ENCODE peak calls at places on chromosome 10, in five cellular contexts. One of them, this sample, is unnamed.

GRCh38 chr10:90939125-90939524 is 18.2 kb upstream of the ANKRD1 start:
- DNase-seq in GM06990: no peak
- DNase-seq in dorsolateral prefrontal cortex: no peak
- DNase-seq in ascending aorta: no peak
- DNase-seq in fibroblast of mammary gland: no peak
- DNase-seq in this sample: no peak

GRCh38 chr10:132320776-132321469 is 11.1 kb upstream of the LRRC27 start:
- DNase-seq in dorsolateral prefrontal cortex: no peak
- DNase-seq in fibroblast of mammary gland: no peak
- DNase-seq in ascending aorta: no peak
- DNase-seq in GM06990: no peak
- DNase-seq in this sample: no peak

GRCh38 chr10:73416571-73416970 is 2.7 kb upstream of the ANXA7 start:
- DNase-seq in GM06990: no peak
- DNase-seq in dorsolateral prefrontal cortex: no peak
- DNase-seq in fibroblast of mammary gland: no peak
- DNase-seq in ascending aorta: no peak
- DNase-seq in this sample: no peak

GRCh38 chr10:119755446-119755845 is 29.6 kb downstream of the INPP5F start:
- DNase-seq in ascending aorta: no peak
- DNase-seq in fibroblast of mammary gland: no peak
- DNase-seq in GM06990: no peak
- DNase-seq in dorsolateral prefrontal cortex: no peak
- DNase-seq in this sample: no peak

GRCh38 chr10:113056468-113057021 is 106.5 kb downstream of the TCF7L2 start:
- DNase-seq in fibroblast of mammary gland: peak
- DNase-seq in dorsolateral prefrontal cortex: no peak
- DNase-seq in ascending aorta: no peak
- DNase-seq in GM06990: no peak
- DNase-seq in this sample: no peak

GRCh38 chr10:127919418-127920191 is 12.7 kb downstream of the PTPRE start:
- DNase-seq in fibroblast of mammary gland: peak
- DNase-seq in dorsolateral prefrontal cortex: no peak
- DNase-seq in GM06990: no peak
- DNase-seq in ascending aorta: peak
- DNase-seq in this sample: no peak

GRCh38 chr10:46040004-46040403 is 6.1 kb downstream of the MSMB start:
- DNase-seq in ascending aorta: no peak
- DNase-seq in fibroblast of mammary gland: no peak
- DNase-seq in GM06990: no peak
- DNase-seq in dorsolateral prefrontal cortex: no peak
- DNase-seq in this sample: no peak

GRCh38 chr10:64733980-64734379 is 1212.8 kb downstream of the REEP3 start:
- DNase-seq in GM06990: no peak
- DNase-seq in fibroblast of mammary gland: no peak
- DNase-seq in ascending aorta: no peak
- DNase-seq in dorsolateral prefrontal cortex: no peak
- DNase-seq in this sample: no peak

GRCh38 chr10:35640474-35640873 is 1.6 kb downstream of the FZD8 start:
- DNase-seq in fibroblast of mammary gland: peak
- DNase-seq in GM06990: peak
- DNase-seq in dorsolateral prefrontal cortex: peak
- DNase-seq in ascending aorta: peak
- DNase-seq in this sample: peak

GRCh38 chr10:9510626-9511025 is 1456.1 kb downstream of the GATA3 start:
- DNase-seq in ascending aorta: no peak
- DNase-seq in fibroblast of mammary gland: no peak
- DNase-seq in GM06990: no peak
- DNase-seq in dorsolateral prefrontal cortex: no peak
- DNase-seq in this sample: no peak

DNA sequence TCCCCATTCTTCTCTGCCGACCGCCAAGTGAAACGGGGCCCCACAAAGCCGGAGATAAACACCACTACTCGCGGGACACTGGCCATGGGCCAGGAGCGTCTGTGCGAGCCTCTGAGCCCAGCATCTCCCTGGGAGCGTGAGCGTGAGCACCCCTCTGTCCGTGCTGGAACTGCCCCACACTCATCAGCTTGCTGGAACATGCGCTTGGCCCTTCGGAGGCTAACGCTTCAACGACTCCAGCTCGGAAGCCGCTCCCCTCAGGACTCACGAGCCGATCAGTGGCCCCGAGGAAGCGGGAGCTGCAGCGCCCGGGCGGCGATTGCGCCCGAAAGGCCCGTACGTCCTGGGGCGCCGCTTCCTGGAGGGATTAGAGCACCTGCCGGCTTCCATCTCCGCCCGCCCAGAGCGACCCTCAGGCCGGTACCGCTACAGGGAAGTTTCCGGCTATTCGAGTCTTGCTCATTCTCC is 1.2 kb downstream of the TLL2 start:
- DNase-seq in GM06990: peak
- DNase-seq in fibroblast of mammary gland: peak
- DNase-seq in dorsolateral prefrontal cortex: no peak
- DNase-seq in ascending aorta: no peak
- DNase-seq in this sample: no peak
- H3K4me3 ChIP-seq in GM06990: peak
- H3K4me3 ChIP-seq in fibroblast of mammary gland: peak
- H3K4me3 ChIP-seq in dorsolateral prefrontal cortex: peak
- H3K4me3 ChIP-seq in ascending aorta: peak
- H3K4me3 ChIP-seq in this sample: peak

GRCh38 chr10:48655426-48656240 is 29.0 kb upstream of the WDFY4 start:
- DNase-seq in ascending aorta: peak
- DNase-seq in dorsolateral prefrontal cortex: peak
- DNase-seq in fibroblast of mammary gland: peak
- DNase-seq in GM06990: no peak
- DNase-seq in this sample: peak
- H3K4me3 ChIP-seq in ascending aorta: peak
- H3K4me3 ChIP-seq in dorsolateral prefrontal cortex: peak
- H3K4me3 ChIP-seq in fibroblast of mammary gland: peak
- H3K4me3 ChIP-seq in GM06990: peak
- H3K4me3 ChIP-seq in this sample: peak

DNA sequence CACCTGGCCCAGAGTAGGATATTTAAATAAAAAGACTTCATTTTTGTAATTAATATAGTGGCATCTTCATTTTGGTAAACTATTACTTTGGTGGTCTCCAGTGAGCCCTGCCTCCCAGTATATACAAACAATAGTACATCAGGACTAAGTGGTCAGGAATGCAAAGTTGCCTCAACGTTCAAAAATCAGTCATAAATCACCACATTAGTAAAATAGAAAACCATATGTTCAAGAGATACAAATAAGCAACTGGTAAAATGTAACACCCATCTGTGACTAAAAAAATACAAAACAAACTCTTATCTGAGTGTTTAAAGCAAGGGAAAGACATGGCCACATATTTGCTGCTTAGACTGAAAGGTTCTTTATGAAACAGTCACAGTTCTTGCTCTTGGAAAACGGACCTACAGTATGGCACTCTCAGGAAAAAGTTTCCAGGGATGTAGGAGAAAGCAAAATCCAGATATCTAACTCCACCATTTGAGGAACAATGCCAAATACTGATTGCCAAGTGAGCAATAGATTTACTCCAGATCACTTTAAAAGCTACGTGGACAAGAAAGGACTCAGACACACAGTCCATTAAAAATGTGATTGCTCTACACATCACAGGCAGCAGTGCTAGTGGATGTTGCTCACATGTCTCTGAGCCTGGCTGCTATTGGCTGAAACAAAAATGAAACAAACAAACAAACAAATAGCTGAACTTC is 15.1 kb upstream of the RHOBTB1 start:
- DNase-seq in GM06990: no peak
- DNase-seq in ascending aorta: no peak
- DNase-seq in fibroblast of mammary gland: peak
- DNase-seq in dorsolateral prefrontal cortex: no peak
- DNase-seq in this sample: no peak
- H3K4me3 ChIP-seq in GM06990: no peak
- H3K4me3 ChIP-seq in ascending aorta: no peak
- H3K4me3 ChIP-seq in fibroblast of mammary gland: no peak
- H3K4me3 ChIP-seq in dorsolateral prefrontal cortex: no peak
- H3K4me3 ChIP-seq in this sample: no peak

GRCh38 chr10:95739046-95739445 is 16.9 kb upstream of the ENTPD1 start:
- DNase-seq in fibroblast of mammary gland: no peak
- DNase-seq in GM06990: no peak
- DNase-seq in ascending aorta: no peak
- DNase-seq in dorsolateral prefrontal cortex: no peak
- DNase-seq in this sample: no peak

GRCh38 chr10:95742529-95742884 is 13.5 kb upstream of the ENTPD1 start:
- DNase-seq in fibroblast of mammary gland: no peak
- DNase-seq in GM06990: no peak
- DNase-seq in ascending aorta: no peak
- DNase-seq in dorsolateral prefrontal cortex: no peak
- DNase-seq in this sample: no peak

GRCh38 chr10:95745487-95745886 is 10.5 kb upstream of the ENTPD1 start:
- DNase-seq in GM06990: no peak
- DNase-seq in ascending aorta: no peak
- DNase-seq in fibroblast of mammary gland: no peak
- DNase-seq in dorsolateral prefrontal cortex: no peak
- DNase-seq in this sample: no peak

GRCh38 chr10:95741807-95742528 is 14.0 kb upstream of the ENTPD1 start:
- DNase-seq in GM06990: peak
- DNase-seq in ascending aorta: no peak
- DNase-seq in fibroblast of mammary gland: peak
- DNase-seq in dorsolateral prefrontal cortex: no peak
- DNase-seq in this sample: no peak

GRCh38 chr10:95742962-95743535 is 12.9 kb upstream of the ENTPD1 start:
- DNase-seq in dorsolateral prefrontal cortex: no peak
- DNase-seq in fibroblast of mammary gland: no peak
- DNase-seq in GM06990: no peak
- DNase-seq in ascending aorta: no peak
- DNase-seq in this sample: no peak
- H3K4me3 ChIP-seq in dorsolateral prefrontal cortex: no peak
- H3K4me3 ChIP-seq in fibroblast of mammary gland: no peak
- H3K4me3 ChIP-seq in GM06990: peak
- H3K4me3 ChIP-seq in ascending aorta: no peak
- H3K4me3 ChIP-seq in this sample: no peak

GRCh38 chr10:61547297-61547696 is 94.1 kb upstream of the TMEM26 start:
- DNase-seq in GM06990: no peak
- DNase-seq in ascending aorta: no peak
- DNase-seq in dorsolateral prefrontal cortex: no peak
- DNase-seq in fibroblast of mammary gland: no peak
- DNase-seq in this sample: no peak

GRCh38 chr10:61548371-61548770 is 95.2 kb upstream of the TMEM26 start:
- DNase-seq in ascending aorta: no peak
- DNase-seq in fibroblast of mammary gland: no peak
- DNase-seq in dorsolateral prefrontal cortex: no peak
- DNase-seq in GM06990: no peak
- DNase-seq in this sample: no peak

GRCh38 chr10:61541960-61542359 is 88.8 kb upstream of the TMEM26 start:
- DNase-seq in ascending aorta: no peak
- DNase-seq in GM06990: no peak
- DNase-seq in dorsolateral prefrontal cortex: no peak
- DNase-seq in fibroblast of mammary gland: no peak
- DNase-seq in this sample: no peak

GRCh38 chr10:61543831-61544230 is 90.7 kb upstream of the TMEM26 start:
- DNase-seq in GM06990: no peak
- DNase-seq in fibroblast of mammary gland: no peak
- DNase-seq in dorsolateral prefrontal cortex: no peak
- DNase-seq in ascending aorta: no peak
- DNase-seq in this sample: no peak

GRCh38 chr10:61545170-61545569 is 92.0 kb upstream of the TMEM26 start:
- DNase-seq in GM06990: no peak
- DNase-seq in dorsolateral prefrontal cortex: no peak
- DNase-seq in fibroblast of mammary gland: no peak
- DNase-seq in ascending aorta: no peak
- DNase-seq in this sample: no peak
- H3K4me3 ChIP-seq in GM06990: no peak
- H3K4me3 ChIP-seq in dorsolateral prefrontal cortex: no peak
- H3K4me3 ChIP-seq in fibroblast of mammary gland: no peak
- H3K4me3 ChIP-seq in ascending aorta: no peak
- H3K4me3 ChIP-seq in this sample: no peak

GRCh38 chr10:100562806-100563293 is 27.1 kb downstream of the HIF1AN start:
- DNase-seq in fibroblast of mammary gland: peak
- DNase-seq in ascending aorta: no peak
- DNase-seq in GM06990: peak
- DNase-seq in dorsolateral prefrontal cortex: no peak
- DNase-seq in this sample: no peak
- H3K4me3 ChIP-seq in fibroblast of mammary gland: no peak
- H3K4me3 ChIP-seq in ascending aorta: no peak
- H3K4me3 ChIP-seq in GM06990: no peak
- H3K4me3 ChIP-seq in dorsolateral prefrontal cortex: peak
- H3K4me3 ChIP-seq in this sample: no peak

GRCh38 chr10:110212119-110213006 is 5.0 kb downstream of the MXI1 start:
- DNase-seq in dorsolateral prefrontal cortex: no peak
- DNase-seq in fibroblast of mammary gland: no peak
- DNase-seq in ascending aorta: no peak
- DNase-seq in GM06990: no peak
- DNase-seq in this sample: no peak
- H3K4me3 ChIP-seq in dorsolateral prefrontal cortex: peak
- H3K4me3 ChIP-seq in fibroblast of mammary gland: no peak
- H3K4me3 ChIP-seq in ascending aorta: peak
- H3K4me3 ChIP-seq in GM06990: no peak
- H3K4me3 ChIP-seq in this sample: no peak